ENCODE peak calls at places on chromosomes 2 and 18, in seven cellular contexts. D is heart left ventricle, S is brain microvascular endothelial cell, E is mammary epithelial cell, R is A549, X is psoas muscle, V is cardiac muscle cell. Z is an unnamed sample.

GRCh38 chr2:199457147-199458016 is at the start of gene SATB2:
- DNase-seq in D (peak), X (peak), R (peak), E (peak), S (peak), V (peak), Z (no peak)

GRCh38 chr2:30282721-30283120 is 51.4 kb downstream of the LBH start:
- DNase-seq in V (no peak), S (no peak), X (no peak), R (no peak), D (no peak), E (no peak), Z (no peak)

GRCh38 chr18:30985753-30986152 is 56.8 kb downstream of the DSC3 start:
- DNase-seq in D (no peak), S (no peak), E (no peak), R (no peak), V (no peak), X (no peak), Z (no peak)

GRCh38 chr2:176709991-176710390 is 440.7 kb downstream of the MTX2 start:
- DNase-seq in V (no peak), R (no peak), X (no peak), D (no peak), S (no peak), E (no peak), Z (no peak)

GRCh38 chr2:216261042-216261537 is 111.2 kb downstream of the MARCHF4 start:
- DNase-seq in S (no peak), R (no peak), D (no peak), X (no peak), E (no peak), V (no peak), Z (no peak)

GRCh38 chr2:150339282-150339681 is 148.2 kb downstream of the RND3 start:
- DNase-seq in D (no peak), E (peak), R (no peak), S (no peak), X (no peak), V (no peak), Z (no peak)

GRCh38 chr2:181977661-181978350 is 7.8 kb upstream of the PPP1R1C start:
- DNase-seq in D (no peak), S (peak), X (no peak), E (peak), V (no peak), R (peak), Z (no peak)

GRCh38 chr18:27789406-27789805 is 387.5 kb downstream of the CDH2 start:
- DNase-seq in D (no peak), E (peak), S (no peak), R (no peak), V (no peak), X (no peak), Z (no peak)

GRCh38 chr2:68171684-68172083 is 14.0 kb downstream of the PNO1 start:
- DNase-seq in R (no peak), E (no peak), V (no peak), X (no peak), S (no peak), D (no peak), Z (no peak)

GRCh38 chr2:164910091-164910899 is 45.0 kb downstream of the SLC38A11 start:
- DNase-seq in E (peak), V (peak), D (no peak), R (no peak), S (peak), X (no peak), Z (no peak)

GRCh38 chr2:207161247-207161646 is 4.5 kb downstream of the KLF7 start:
- DNase-seq in D (no peak), X (no peak), E (no peak), S (no peak), R (no peak), V (no peak), Z (no peak)

GRCh38 chr2:37000273-37000780 is 34.0 kb upstream of the STRN start:
- DNase-seq in D (no peak), E (peak), X (no peak), V (no peak), R (no peak), S (no peak), Z (no peak)

GRCh38 chr2:176561706-176562105 is 292.5 kb downstream of the MTX2 start:
- DNase-seq in V (no peak), S (no peak), R (no peak), X (no peak), E (no peak), D (no peak), Z (no peak)

GRCh38 chr18:40006553-40007073 is 1948.4 kb upstream of the PIK3C3 start:
- DNase-seq in V (peak), D (no peak), R (no peak), X (no peak), S (no peak), E (no peak), Z (no peak)

GRCh38 chr18:42401131-42401673 is 446.2 kb downstream of the PIK3C3 start:
- DNase-seq in V (no peak), R (no peak), E (no peak), S (no peak), D (no peak), X (no peak), Z (no peak)

GRCh38 chr2:106562232-106562631 is 75.1 kb downstream of the CD8B2 start:
- DNase-seq in D (no peak), R (no peak), E (no peak), V (no peak), X (no peak), S (no peak), Z (no peak)

GRCh38 chr2:15693382-15693781 is 101.7 kb downstream of the DDX1 start:
- DNase-seq in D (no peak), S (no peak), X (no peak), R (no peak), E (no peak), V (no peak), Z (no peak)

GRCh38 chr18:13211537-13211936 is 7.0 kb upstream of the LDLRAD4 start:
- DNase-seq in V (no peak), X (no peak), S (no peak), D (no peak), R (no peak), E (no peak), Z (no peak)

GRCh38 chr2:236679906-236680305 is 110.3 kb downstream of the ACKR3 start:
- DNase-seq in D (no peak), X (no peak), S (peak), R (no peak), V (no peak), E (peak), Z (no peak)

GRCh38 chr2:229748950-229749349 is 34.6 kb upstream of the DNER start:
- DNase-seq in E (no peak), D (no peak), X (no peak), V (no peak), R (no peak), S (no peak), Z (no peak)

GRCh38 chr2:178194600-178195389 is 483 bp downstream of the OSBPL6 start:
- DNase-seq in R (no peak), S (peak), V (peak), E (peak), X (peak), D (peak), Z (no peak)
- TF ChIP-seq CTCF in R (no peak), S (no peak), V (no peak), E (no peak), X (peak), D (no peak), Z (no peak)

DNA sequence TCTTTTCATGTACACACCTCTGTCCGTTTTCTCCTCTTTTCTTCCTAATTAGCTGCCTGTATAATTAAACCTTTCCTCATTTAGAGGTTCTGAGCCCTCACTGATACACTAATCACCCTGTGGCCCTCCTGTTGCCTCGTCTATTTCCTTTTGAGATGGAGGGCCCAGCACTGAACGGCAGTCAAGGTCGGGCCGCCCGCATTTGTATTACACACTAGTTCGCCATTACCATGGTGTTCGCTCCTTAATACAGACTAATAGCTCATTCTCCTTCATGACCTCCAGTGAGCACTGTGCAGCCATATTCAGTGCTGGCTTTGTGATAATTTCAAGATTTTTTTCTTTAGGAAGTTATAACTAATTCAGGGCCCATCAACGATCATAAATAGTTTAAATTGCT is 64.1 kb downstream of the SLC4A3 start:
- DNase-seq in V (no peak), E (no peak), S (no peak), D (no peak), X (no peak), R (no peak), Z (no peak)
- H3K4me3 ChIP-seq in V (no peak), E (no peak), S (no peak), D (no peak), X (no peak), R (no peak), Z (no peak)

GRCh38 chr2:223764796-223765195 is 72.6 kb downstream of the AP1S3 start:
- DNase-seq in D (no peak), S (no peak), X (no peak), R (no peak), V (no peak), E (no peak), Z (no peak)

GRCh38 chr2:223762853-223763252 is 74.5 kb downstream of the AP1S3 start:
- DNase-seq in E (no peak), S (peak), V (no peak), X (no peak), D (no peak), R (no peak), Z (no peak)

GRCh38 chr2:223759569-223760430 is 77.6 kb downstream of the AP1S3 start:
- DNase-seq in D (no peak), V (no peak), S (peak), R (peak), X (no peak), E (peak), Z (peak)

GRCh38 chr2:223758131-223758840 is 79.1 kb downstream of the AP1S3 start:
- DNase-seq in R (no peak), S (no peak), E (no peak), V (no peak), D (no peak), X (no peak), Z (no peak)

DNA sequence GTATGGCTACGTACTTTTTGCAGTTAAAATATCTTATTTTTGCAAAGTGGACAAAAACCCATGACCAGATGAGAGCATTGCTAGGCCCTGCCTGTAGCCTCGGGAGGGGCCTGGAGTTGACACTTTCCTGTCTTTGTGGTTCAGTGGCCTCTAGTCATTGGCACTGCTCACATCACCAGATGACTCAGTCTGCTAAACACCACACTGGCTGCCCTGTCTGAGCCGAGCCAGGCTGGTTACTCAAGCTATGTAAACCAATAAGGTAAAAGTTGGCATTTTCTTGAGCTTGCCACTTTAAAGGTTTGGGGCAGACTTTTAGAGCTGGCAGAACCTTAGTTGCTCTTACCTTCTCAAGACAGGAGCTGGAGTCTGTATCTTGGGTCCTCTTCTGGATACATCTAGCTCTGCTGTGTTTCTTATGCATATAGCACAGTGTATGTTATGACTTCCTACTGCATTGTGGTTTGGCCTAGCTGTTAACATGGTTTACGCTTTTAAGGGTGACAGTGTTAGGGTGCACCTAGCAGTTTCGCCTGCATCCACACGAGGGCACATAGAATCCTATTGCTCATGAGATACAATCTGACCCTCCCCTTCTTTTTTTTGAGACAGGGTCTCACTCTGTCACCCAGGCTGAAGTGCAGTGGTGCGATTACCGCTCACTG is 76.4 kb downstream of the AP1S3 start:
- DNase-seq in R (peak), D (no peak), X (no peak), V (no peak), E (peak), S (peak), Z (peak)
- TF ChIP-seq CTCF in R (peak), D (no peak), X (no peak), V (no peak), E (peak), S (peak), Z (peak)

DNA sequence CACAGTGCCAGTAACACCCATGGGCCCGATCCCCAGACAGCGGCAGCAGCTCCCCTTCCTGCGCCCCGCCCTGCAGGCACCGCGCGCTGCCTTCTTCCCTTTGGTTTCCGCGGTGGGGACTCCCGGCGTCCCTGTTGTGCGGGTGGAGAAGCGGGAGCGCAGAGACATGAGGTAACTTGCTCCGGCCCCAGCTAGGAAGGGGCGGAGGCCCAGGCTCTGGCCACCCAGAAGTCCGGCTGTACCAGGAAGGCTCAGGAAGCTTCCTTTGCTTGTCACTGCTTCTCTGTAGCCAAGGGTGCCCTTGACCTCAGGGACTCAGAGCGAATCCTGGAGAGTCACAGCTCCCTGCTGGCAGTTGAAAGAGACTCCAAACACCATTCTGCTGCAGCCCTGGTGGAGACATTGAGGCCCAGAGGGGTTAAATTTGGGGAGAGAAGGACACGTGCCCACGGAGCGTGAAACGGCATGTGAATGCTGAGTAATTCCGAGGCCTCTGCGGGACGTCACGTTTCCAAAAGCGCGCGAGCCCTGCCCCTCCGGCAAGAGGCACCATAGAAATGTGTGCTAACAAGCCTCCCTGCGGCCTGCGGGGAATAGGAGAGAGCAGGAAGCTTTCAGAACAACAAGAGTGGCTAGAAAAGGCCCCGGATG is 6.7 kb upstream of the ADCY3 start:
- DNase-seq in E (no peak), R (no peak), X (peak), S (no peak), V (no peak), D (peak), Z (no peak)
- H3K4me3 ChIP-seq in E (no peak), R (no peak), X (peak), S (no peak), V (no peak), D (peak), Z (peak)

GRCh38 chr2:96409543-96410184 is 74.1 kb downstream of the NCAPH start:
- DNase-seq in X (no peak), D (peak), R (no peak), V (no peak), E (no peak), S (no peak), Z (no peak)
- TF ChIP-seq CTCF in X (no peak), D (no peak), R (no peak), V (no peak), E (no peak), S (no peak), Z (no peak)

DNA sequence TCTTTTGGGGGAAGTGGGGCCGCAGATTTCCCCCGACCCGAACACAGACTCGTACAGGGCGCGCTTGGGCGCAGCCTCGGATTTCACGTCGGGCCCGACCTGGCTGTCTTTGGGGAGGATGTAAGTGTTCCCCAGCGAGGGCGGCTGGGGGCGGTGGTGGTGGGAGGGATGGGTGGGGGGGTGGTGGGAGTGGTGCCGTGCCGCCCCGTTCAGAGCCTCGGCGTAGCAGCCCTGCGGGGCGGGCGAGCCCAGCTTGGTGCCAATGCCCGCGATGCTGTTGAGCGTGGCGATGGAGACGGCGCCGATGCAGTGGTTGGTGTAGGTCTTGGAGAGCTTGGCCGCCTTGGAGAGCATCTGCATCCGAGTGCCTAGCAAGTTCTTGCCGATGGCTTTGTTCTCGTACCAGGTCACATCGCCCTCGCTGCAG is 1.5 kb downstream of the KCTD1 start:
- DNase-seq in R (no peak), E (no peak), D (no peak), S (no peak), V (no peak), X (peak), Z (no peak)
- H3K4me3 ChIP-seq in R (peak), E (peak), D (peak), S (peak), V (peak), X (peak), Z (peak)